ENCODE peak calls at places on chromosomes 6 and 20, in eight cellular contexts. One of them, this sample, is unnamed.

GRCh38 chr6:72939029-72939428 is 286.3 kb downstream of the KHDC1L start:
- DNase-seq in CD4-positive, CD25-positive, alpha-beta regulatory T cell: no peak
- DNase-seq in brain microvascular endothelial cell: no peak
- DNase-seq in tibial nerve: no peak
- DNase-seq in SK-N-SH: no peak
- DNase-seq in esophagus squamous epithelium: no peak
- DNase-seq in CD8-positive, alpha-beta T cell: no peak
- DNase-seq in foreskin keratinocyte: no peak
- DNase-seq in this sample: no peak

GRCh38 chr6:54060286-54060685 is 51.0 kb upstream of the MLIP start:
- DNase-seq in CD8-positive, alpha-beta T cell: no peak
- DNase-seq in tibial nerve: no peak
- DNase-seq in esophagus squamous epithelium: no peak
- DNase-seq in CD4-positive, CD25-positive, alpha-beta regulatory T cell: no peak
- DNase-seq in brain microvascular endothelial cell: peak
- DNase-seq in foreskin keratinocyte: peak
- DNase-seq in SK-N-SH: no peak
- DNase-seq in this sample: no peak

GRCh38 chr6:44016131-44016870 is 111.0 kb downstream of the MRPL14 start:
- DNase-seq in CD8-positive, alpha-beta T cell: no peak
- DNase-seq in esophagus squamous epithelium: no peak
- DNase-seq in brain microvascular endothelial cell: peak
- DNase-seq in foreskin keratinocyte: no peak
- DNase-seq in SK-N-SH: no peak
- DNase-seq in tibial nerve: no peak
- DNase-seq in CD4-positive, CD25-positive, alpha-beta regulatory T cell: no peak
- DNase-seq in this sample: no peak

GRCh38 chr6:143741480-143741879 is 63.7 kb downstream of the PHACTR2 start:
- DNase-seq in CD4-positive, CD25-positive, alpha-beta regulatory T cell: no peak
- DNase-seq in CD8-positive, alpha-beta T cell: no peak
- DNase-seq in tibial nerve: no peak
- DNase-seq in SK-N-SH: no peak
- DNase-seq in esophagus squamous epithelium: no peak
- DNase-seq in brain microvascular endothelial cell: no peak
- DNase-seq in foreskin keratinocyte: no peak
- DNase-seq in this sample: no peak

GRCh38 chr6:47248446-47248845 is 61.3 kb downstream of the TNFRSF21 start:
- DNase-seq in foreskin keratinocyte: no peak
- DNase-seq in brain microvascular endothelial cell: no peak
- DNase-seq in tibial nerve: no peak
- DNase-seq in CD8-positive, alpha-beta T cell: no peak
- DNase-seq in CD4-positive, CD25-positive, alpha-beta regulatory T cell: no peak
- DNase-seq in esophagus squamous epithelium: no peak
- DNase-seq in SK-N-SH: peak
- DNase-seq in this sample: no peak

GRCh38 chr20:57223648-57224489 is 42.6 kb downstream of the BMP7 start:
- DNase-seq in tibial nerve: peak
- DNase-seq in brain microvascular endothelial cell: no peak
- DNase-seq in CD4-positive, CD25-positive, alpha-beta regulatory T cell: no peak
- DNase-seq in SK-N-SH: no peak
- DNase-seq in esophagus squamous epithelium: no peak
- DNase-seq in CD8-positive, alpha-beta T cell: no peak
- DNase-seq in foreskin keratinocyte: peak
- DNase-seq in this sample: peak

GRCh38 chr6:168914070-168914469 is 339.6 kb downstream of the THBS2 start:
- DNase-seq in SK-N-SH: no peak
- DNase-seq in brain microvascular endothelial cell: no peak
- DNase-seq in CD4-positive, CD25-positive, alpha-beta regulatory T cell: no peak
- DNase-seq in CD8-positive, alpha-beta T cell: no peak
- DNase-seq in tibial nerve: no peak
- DNase-seq in foreskin keratinocyte: no peak
- DNase-seq in esophagus squamous epithelium: no peak
- DNase-seq in this sample: no peak

GRCh38 chr6:169932491-169932890 is 181.1 kb downstream of the ERMARD start:
- DNase-seq in brain microvascular endothelial cell: no peak
- DNase-seq in SK-N-SH: no peak
- DNase-seq in CD4-positive, CD25-positive, alpha-beta regulatory T cell: no peak
- DNase-seq in tibial nerve: no peak
- DNase-seq in CD8-positive, alpha-beta T cell: no peak
- DNase-seq in esophagus squamous epithelium: no peak
- DNase-seq in foreskin keratinocyte: no peak
- DNase-seq in this sample: no peak

GRCh38 chr20:62143118-62143975 is at the start of the genes PSMA7 and SS18L1:
- DNase-seq in tibial nerve: peak
- DNase-seq in brain microvascular endothelial cell: peak
- DNase-seq in SK-N-SH: peak
- DNase-seq in CD4-positive, CD25-positive, alpha-beta regulatory T cell: peak
- DNase-seq in foreskin keratinocyte: peak
- DNase-seq in CD8-positive, alpha-beta T cell: peak
- DNase-seq in esophagus squamous epithelium: no peak
- DNase-seq in this sample: peak

GRCh38 chr6:146543940-146544661 is 468 bp downstream of the RAB32 start:
- DNase-seq in foreskin keratinocyte: peak
- DNase-seq in esophagus squamous epithelium: no peak
- DNase-seq in SK-N-SH: no peak
- DNase-seq in CD4-positive, CD25-positive, alpha-beta regulatory T cell: no peak
- DNase-seq in tibial nerve: peak
- DNase-seq in CD8-positive, alpha-beta T cell: no peak
- DNase-seq in brain microvascular endothelial cell: peak
- DNase-seq in this sample: peak

GRCh38 chr6:38671885-38672467 is 31.0 kb downstream of the GLO1 start:
- DNase-seq in tibial nerve: no peak
- DNase-seq in esophagus squamous epithelium: no peak
- DNase-seq in CD4-positive, CD25-positive, alpha-beta regulatory T cell: peak
- DNase-seq in foreskin keratinocyte: peak
- DNase-seq in CD8-positive, alpha-beta T cell: peak
- DNase-seq in brain microvascular endothelial cell: peak
- DNase-seq in SK-N-SH: peak
- DNase-seq in this sample: peak

GRCh38 chr20:34095825-34096224 is 16.2 kb downstream of the EIF2S2 start:
- DNase-seq in CD4-positive, CD25-positive, alpha-beta regulatory T cell: no peak
- DNase-seq in tibial nerve: no peak
- DNase-seq in brain microvascular endothelial cell: no peak
- DNase-seq in CD8-positive, alpha-beta T cell: no peak
- DNase-seq in esophagus squamous epithelium: no peak
- DNase-seq in foreskin keratinocyte: no peak
- DNase-seq in SK-N-SH: no peak
- DNase-seq in this sample: no peak

GRCh38 chr20:11394145-11394833 is 523.4 kb upstream of the BTBD3 start:
- DNase-seq in CD4-positive, CD25-positive, alpha-beta regulatory T cell: no peak
- DNase-seq in tibial nerve: no peak
- DNase-seq in foreskin keratinocyte: peak
- DNase-seq in esophagus squamous epithelium: no peak
- DNase-seq in SK-N-SH: no peak
- DNase-seq in brain microvascular endothelial cell: peak
- DNase-seq in CD8-positive, alpha-beta T cell: no peak
- DNase-seq in this sample: no peak

GRCh38 chr6:88629838-88630462 is 333.5 kb downstream of the RNGTT start:
- DNase-seq in brain microvascular endothelial cell: peak
- DNase-seq in tibial nerve: no peak
- DNase-seq in esophagus squamous epithelium: no peak
- DNase-seq in SK-N-SH: no peak
- DNase-seq in foreskin keratinocyte: no peak
- DNase-seq in CD4-positive, CD25-positive, alpha-beta regulatory T cell: no peak
- DNase-seq in CD8-positive, alpha-beta T cell: no peak
- DNase-seq in this sample: no peak

GRCh38 chr6:138302554-138302953 is 75.2 kb upstream of the SMIM28 start:
- DNase-seq in foreskin keratinocyte: no peak
- DNase-seq in esophagus squamous epithelium: no peak
- DNase-seq in tibial nerve: no peak
- DNase-seq in brain microvascular endothelial cell: no peak
- DNase-seq in CD8-positive, alpha-beta T cell: no peak
- DNase-seq in CD4-positive, CD25-positive, alpha-beta regulatory T cell: no peak
- DNase-seq in SK-N-SH: no peak
- DNase-seq in this sample: no peak

GRCh38 chr20:37347347-37347823 is 1.4 kb downstream of the SRC start:
- DNase-seq in CD8-positive, alpha-beta T cell: no peak
- DNase-seq in foreskin keratinocyte: no peak
- DNase-seq in SK-N-SH: no peak
- DNase-seq in esophagus squamous epithelium: no peak
- DNase-seq in CD4-positive, CD25-positive, alpha-beta regulatory T cell: no peak
- DNase-seq in brain microvascular endothelial cell: no peak
- DNase-seq in tibial nerve: no peak
- DNase-seq in this sample: no peak

GRCh38 chr20:61761453-61762207 is 304.1 kb downstream of the TAF4 start:
- DNase-seq in tibial nerve: no peak
- DNase-seq in SK-N-SH: no peak
- DNase-seq in foreskin keratinocyte: no peak
- DNase-seq in brain microvascular endothelial cell: no peak
- DNase-seq in CD8-positive, alpha-beta T cell: no peak
- DNase-seq in esophagus squamous epithelium: no peak
- DNase-seq in CD4-positive, CD25-positive, alpha-beta regulatory T cell: no peak
- DNase-seq in this sample: no peak

GRCh38 chr6:30450908-30451818 is 38.1 kb upstream of the HLA-E start:
- DNase-seq in tibial nerve: no peak
- DNase-seq in brain microvascular endothelial cell: peak
- DNase-seq in CD8-positive, alpha-beta T cell: peak
- DNase-seq in SK-N-SH: no peak
- DNase-seq in foreskin keratinocyte: peak
- DNase-seq in esophagus squamous epithelium: no peak
- DNase-seq in CD4-positive, CD25-positive, alpha-beta regulatory T cell: peak
- DNase-seq in this sample: no peak

GRCh38 chr6:153032255-153032882 is 29.9 kb upstream of the MTRF1L start:
- DNase-seq in esophagus squamous epithelium: no peak
- DNase-seq in foreskin keratinocyte: peak
- DNase-seq in CD8-positive, alpha-beta T cell: no peak
- DNase-seq in brain microvascular endothelial cell: no peak
- DNase-seq in SK-N-SH: peak
- DNase-seq in CD4-positive, CD25-positive, alpha-beta regulatory T cell: no peak
- DNase-seq in tibial nerve: no peak
- DNase-seq in this sample: peak

GRCh38 chr6:99885051-99885450 is 109.0 kb downstream of the MCHR2 start:
- DNase-seq in SK-N-SH: no peak
- DNase-seq in CD8-positive, alpha-beta T cell: no peak
- DNase-seq in brain microvascular endothelial cell: no peak
- DNase-seq in CD4-positive, CD25-positive, alpha-beta regulatory T cell: no peak
- DNase-seq in tibial nerve: no peak
- DNase-seq in esophagus squamous epithelium: no peak
- DNase-seq in foreskin keratinocyte: no peak
- DNase-seq in this sample: no peak

GRCh38 chr20:58988565-58988882 is 7.5 kb downstream of the NELFCD start:
- DNase-seq in CD8-positive, alpha-beta T cell: no peak
- DNase-seq in tibial nerve: no peak
- DNase-seq in CD4-positive, CD25-positive, alpha-beta regulatory T cell: no peak
- DNase-seq in brain microvascular endothelial cell: no peak
- DNase-seq in esophagus squamous epithelium: no peak
- DNase-seq in foreskin keratinocyte: no peak
- DNase-seq in SK-N-SH: no peak
- DNase-seq in this sample: no peak

GRCh38 chr20:41118632-41119031 is 18.7 kb upstream of the PLCG1 start:
- DNase-seq in esophagus squamous epithelium: no peak
- DNase-seq in CD8-positive, alpha-beta T cell: no peak
- DNase-seq in brain microvascular endothelial cell: no peak
- DNase-seq in SK-N-SH: no peak
- DNase-seq in tibial nerve: no peak
- DNase-seq in CD4-positive, CD25-positive, alpha-beta regulatory T cell: no peak
- DNase-seq in foreskin keratinocyte: peak
- DNase-seq in this sample: no peak
- H3K27ac ChIP-seq in esophagus squamous epithelium: no peak
- H3K27ac ChIP-seq in CD8-positive, alpha-beta T cell: no peak
- H3K27ac ChIP-seq in brain microvascular endothelial cell: no peak
- H3K27ac ChIP-seq in SK-N-SH: no peak
- H3K27ac ChIP-seq in tibial nerve: no peak
- H3K27ac ChIP-seq in CD4-positive, CD25-positive, alpha-beta regulatory T cell: no peak
- H3K27ac ChIP-seq in foreskin keratinocyte: no peak
- H3K27ac ChIP-seq in this sample: no peak

GRCh38 chr20:50293244-50294139 is 102.9 kb downstream of the CEBPB start:
- DNase-seq in foreskin keratinocyte: no peak
- DNase-seq in SK-N-SH: no peak
- DNase-seq in CD8-positive, alpha-beta T cell: no peak
- DNase-seq in esophagus squamous epithelium: no peak
- DNase-seq in tibial nerve: no peak
- DNase-seq in brain microvascular endothelial cell: no peak
- DNase-seq in CD4-positive, CD25-positive, alpha-beta regulatory T cell: no peak
- DNase-seq in this sample: no peak
- H3K27ac ChIP-seq in foreskin keratinocyte: no peak
- H3K27ac ChIP-seq in SK-N-SH: no peak
- H3K27ac ChIP-seq in CD8-positive, alpha-beta T cell: no peak
- H3K27ac ChIP-seq in esophagus squamous epithelium: peak
- H3K27ac ChIP-seq in tibial nerve: peak
- H3K27ac ChIP-seq in brain microvascular endothelial cell: no peak
- H3K27ac ChIP-seq in CD4-positive, CD25-positive, alpha-beta regulatory T cell: no peak
- H3K27ac ChIP-seq in this sample: peak

GRCh38 chr6:16438677-16439615 is 200.6 kb downstream of the GMPR start:
- DNase-seq in SK-N-SH: no peak
- DNase-seq in brain microvascular endothelial cell: peak
- DNase-seq in foreskin keratinocyte: peak
- DNase-seq in CD8-positive, alpha-beta T cell: no peak
- DNase-seq in esophagus squamous epithelium: no peak
- DNase-seq in CD4-positive, CD25-positive, alpha-beta regulatory T cell: peak
- DNase-seq in tibial nerve: no peak
- DNase-seq in this sample: peak
- H3K27ac ChIP-seq in SK-N-SH: no peak
- H3K27ac ChIP-seq in brain microvascular endothelial cell: peak
- H3K27ac ChIP-seq in foreskin keratinocyte: peak
- H3K27ac ChIP-seq in CD8-positive, alpha-beta T cell: no peak
- H3K27ac ChIP-seq in esophagus squamous epithelium: peak
- H3K27ac ChIP-seq in CD4-positive, CD25-positive, alpha-beta regulatory T cell: peak
- H3K27ac ChIP-seq in tibial nerve: no peak
- H3K27ac ChIP-seq in this sample: peak

GRCh38 chr20:64065062-64065972 is 2.3 kb downstream of the TCEA2 start:
- DNase-seq in brain microvascular endothelial cell: no peak
- DNase-seq in foreskin keratinocyte: no peak
- DNase-seq in CD8-positive, alpha-beta T cell: no peak
- DNase-seq in CD4-positive, CD25-positive, alpha-beta regulatory T cell: no peak
- DNase-seq in esophagus squamous epithelium: no peak
- DNase-seq in tibial nerve: no peak
- DNase-seq in SK-N-SH: no peak
- DNase-seq in this sample: no peak

GRCh38 chr20:64063389-64064144 is 569 bp downstream of the TCEA2 start:
- DNase-seq in foreskin keratinocyte: no peak
- DNase-seq in SK-N-SH: peak
- DNase-seq in esophagus squamous epithelium: no peak
- DNase-seq in tibial nerve: no peak
- DNase-seq in CD8-positive, alpha-beta T cell: no peak
- DNase-seq in CD4-positive, CD25-positive, alpha-beta regulatory T cell: no peak
- DNase-seq in brain microvascular endothelial cell: no peak
- DNase-seq in this sample: no peak

GRCh38 chr20:64062596-64063388 is at the start of gene TCEA2:
- DNase-seq in SK-N-SH: peak
- DNase-seq in brain microvascular endothelial cell: peak
- DNase-seq in tibial nerve: peak
- DNase-seq in esophagus squamous epithelium: peak
- DNase-seq in foreskin keratinocyte: peak
- DNase-seq in CD4-positive, CD25-positive, alpha-beta regulatory T cell: peak
- DNase-seq in CD8-positive, alpha-beta T cell: peak
- DNase-seq in this sample: peak

GRCh38 chr20:64064145-64064698 is 1.2 kb downstream of the TCEA2 start:
- DNase-seq in SK-N-SH: no peak
- DNase-seq in foreskin keratinocyte: no peak
- DNase-seq in esophagus squamous epithelium: no peak
- DNase-seq in CD8-positive, alpha-beta T cell: no peak
- DNase-seq in tibial nerve: no peak
- DNase-seq in CD4-positive, CD25-positive, alpha-beta regulatory T cell: no peak
- DNase-seq in brain microvascular endothelial cell: no peak
- DNase-seq in this sample: peak

DNA sequence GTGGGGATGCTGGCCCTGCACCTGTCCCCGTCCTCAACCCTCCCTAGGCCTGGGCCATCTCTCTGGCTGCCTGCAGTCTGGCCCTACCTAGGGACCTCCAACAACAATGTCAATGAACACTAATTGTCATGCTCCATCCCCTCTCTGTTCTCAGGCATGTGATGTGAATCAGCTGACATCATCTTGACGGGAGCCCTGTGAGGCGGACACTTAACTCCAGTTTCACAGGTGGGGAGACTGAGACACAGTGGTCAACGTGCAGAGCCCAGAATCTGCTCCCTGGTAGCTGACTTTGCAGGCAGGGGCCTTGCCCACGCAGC is 762 bp upstream of the TCEA2 start:
- DNase-seq in tibial nerve: no peak
- DNase-seq in SK-N-SH: no peak
- DNase-seq in esophagus squamous epithelium: no peak
- DNase-seq in brain microvascular endothelial cell: no peak
- DNase-seq in foreskin keratinocyte: no peak
- DNase-seq in CD4-positive, CD25-positive, alpha-beta regulatory T cell: no peak
- DNase-seq in CD8-positive, alpha-beta T cell: no peak
- DNase-seq in this sample: no peak
- H3K27ac ChIP-seq in tibial nerve: peak
- H3K27ac ChIP-seq in SK-N-SH: peak
- H3K27ac ChIP-seq in esophagus squamous epithelium: peak
- H3K27ac ChIP-seq in brain microvascular endothelial cell: peak
- H3K27ac ChIP-seq in foreskin keratinocyte: no peak
- H3K27ac ChIP-seq in CD4-positive, CD25-positive, alpha-beta regulatory T cell: peak
- H3K27ac ChIP-seq in CD8-positive, alpha-beta T cell: no peak
- H3K27ac ChIP-seq in this sample: peak